ENCODE peak calls at places on chromosome 14, in four cellular contexts. M is mucosa of descending colon, J is HL-60, G is Peyer's patch. Q is an unnamed sample.

GRCh38 chr14:75522919-75523318 is 650 bp downstream of the BATF start:
- DNase-seq in G (no peak), J (no peak), M (no peak), Q (no peak)

GRCh38 chr14:75982724-75983358 is 1.0 kb upstream of the TGFB3 start:
- DNase-seq in M (peak), G (peak), J (peak), Q (no peak)

GRCh38 chr14:52080817-52081755 is 12.2 kb upstream of the NID2 start:
- DNase-seq in J (no peak), M (no peak), G (no peak), Q (no peak)

GRCh38 chr14:78448483-78449094 is 278.4 kb downstream of the NRXN3 start:
- DNase-seq in J (peak), M (peak), G (peak), Q (peak)

GRCh38 chr14:75267141-75267601 is 11.5 kb upstream of the FOS start:
- DNase-seq in M (no peak), J (no peak), G (no peak), Q (no peak)

GRCh38 chr14:54797556-54797955 is 105.1 kb downstream of the GCH1 start:
- DNase-seq in J (no peak), M (no peak), G (no peak), Q (no peak)

GRCh38 chr14:59464651-59465569 is at the start of gene GPR135:
- DNase-seq in M (peak), J (no peak), G (peak), Q (peak)

GRCh38 chr14:84804498-84805294 is 725.2 kb upstream of the FLRT2 start:
- DNase-seq in J (no peak), M (no peak), G (no peak), Q (no peak)

GRCh38 chr14:49971156-49972141 is 78.6 kb downstream of the ARF6 start:
- DNase-seq in J (peak), M (peak), G (peak), Q (no peak)

GRCh38 chr14:49882826-49883694 is 9.8 kb upstream of the ARF6 start:
- DNase-seq in M (peak), G (no peak), J (no peak), Q (no peak)

GRCh38 chr14:92973798-92974372 is 50.9 kb downstream of the CHGA start:
- DNase-seq in J (no peak), M (no peak), G (no peak), Q (no peak)

GRCh38 chr14:56194062-56194461 is 75.9 kb downstream of the PELI2 start:
- DNase-seq in G (no peak), J (no peak), M (no peak), Q (no peak)

GRCh38 chr14:104799657-104800599 is 973 bp upstream of the ZBTB42 start:
- DNase-seq in G (peak), M (peak), J (peak), Q (peak)
- TF ChIP-seq CTCF in G (peak), M (no peak), J (no peak), Q (no peak)

GRCh38 chr14:103385153-103385993 is at the start of gene MARK3:
- DNase-seq in G (peak), J (peak), M (peak), Q (peak)
- TF ChIP-seq CTCF in G (peak), J (no peak), M (no peak), Q (no peak)

GRCh38 chr14:102509744-102510615 is at the start of gene ANKRD9:
- DNase-seq in M (peak), G (peak), J (peak), Q (peak)
- TF ChIP-seq CTCF in M (no peak), G (no peak), J (no peak), Q (no peak)

DNA sequence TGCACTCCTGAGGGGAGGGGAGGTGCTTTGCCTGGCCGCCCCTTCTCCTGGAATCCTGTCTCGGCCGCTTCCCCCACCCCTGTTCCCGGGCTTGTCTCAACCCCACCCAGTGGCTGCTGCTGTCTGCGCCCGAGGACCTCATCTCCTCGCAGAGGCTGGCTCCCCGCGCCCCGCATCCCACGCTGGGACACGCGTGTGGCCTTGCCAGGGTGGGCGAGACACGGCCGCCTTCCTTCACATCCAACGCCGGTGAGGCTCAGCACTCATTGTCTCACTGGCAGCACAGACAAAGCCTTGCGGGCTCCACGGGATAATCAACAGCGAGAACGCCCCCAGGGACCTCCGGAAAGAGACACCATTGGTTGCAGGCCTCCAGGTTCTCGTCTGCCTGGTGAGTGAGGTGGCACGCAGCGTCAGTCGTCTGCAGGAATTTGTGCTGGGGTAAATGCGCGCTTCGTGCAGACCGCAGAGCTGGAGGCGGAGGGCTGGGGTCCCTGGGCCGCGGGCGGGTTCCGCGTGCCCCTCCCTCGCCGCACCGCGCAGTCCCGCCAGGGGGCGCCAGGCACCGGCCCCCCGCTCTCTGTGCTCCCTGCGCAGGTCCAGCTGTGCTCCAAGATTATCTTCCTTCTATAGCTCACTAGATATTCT is 26.8 kb downstream of the CCDC177 start:
- DNase-seq in G (no peak), M (peak), J (no peak), Q (peak)
- TF ChIP-seq CTCF in G (no peak), M (no peak), J (no peak), Q (peak)

GRCh38 chr14:20412876-20413784 is at the start of gene TEP1:
- DNase-seq in M (peak), G (peak), J (peak), Q (peak)
- TF ChIP-seq CTCF in M (no peak), G (no peak), J (no peak), Q (no peak)

GRCh38 chr14:23017091-23017490 is 7.1 kb upstream of the C14orf93 start:
- DNase-seq in J (no peak), M (no peak), G (no peak), Q (no peak)

GRCh38 chr14:23015618-23016017 is 5.7 kb upstream of the C14orf93 start:
- DNase-seq in G (no peak), M (no peak), J (no peak), Q (no peak)

GRCh38 chr14:23009939-23010718 is at the start of gene C14orf93:
- DNase-seq in J (peak), M (peak), G (peak), Q (peak)

GRCh38 chr14:23009483-23009938 is 432 bp downstream of the C14orf93 start:
- DNase-seq in G (no peak), M (peak), J (peak), Q (no peak)

DNA sequence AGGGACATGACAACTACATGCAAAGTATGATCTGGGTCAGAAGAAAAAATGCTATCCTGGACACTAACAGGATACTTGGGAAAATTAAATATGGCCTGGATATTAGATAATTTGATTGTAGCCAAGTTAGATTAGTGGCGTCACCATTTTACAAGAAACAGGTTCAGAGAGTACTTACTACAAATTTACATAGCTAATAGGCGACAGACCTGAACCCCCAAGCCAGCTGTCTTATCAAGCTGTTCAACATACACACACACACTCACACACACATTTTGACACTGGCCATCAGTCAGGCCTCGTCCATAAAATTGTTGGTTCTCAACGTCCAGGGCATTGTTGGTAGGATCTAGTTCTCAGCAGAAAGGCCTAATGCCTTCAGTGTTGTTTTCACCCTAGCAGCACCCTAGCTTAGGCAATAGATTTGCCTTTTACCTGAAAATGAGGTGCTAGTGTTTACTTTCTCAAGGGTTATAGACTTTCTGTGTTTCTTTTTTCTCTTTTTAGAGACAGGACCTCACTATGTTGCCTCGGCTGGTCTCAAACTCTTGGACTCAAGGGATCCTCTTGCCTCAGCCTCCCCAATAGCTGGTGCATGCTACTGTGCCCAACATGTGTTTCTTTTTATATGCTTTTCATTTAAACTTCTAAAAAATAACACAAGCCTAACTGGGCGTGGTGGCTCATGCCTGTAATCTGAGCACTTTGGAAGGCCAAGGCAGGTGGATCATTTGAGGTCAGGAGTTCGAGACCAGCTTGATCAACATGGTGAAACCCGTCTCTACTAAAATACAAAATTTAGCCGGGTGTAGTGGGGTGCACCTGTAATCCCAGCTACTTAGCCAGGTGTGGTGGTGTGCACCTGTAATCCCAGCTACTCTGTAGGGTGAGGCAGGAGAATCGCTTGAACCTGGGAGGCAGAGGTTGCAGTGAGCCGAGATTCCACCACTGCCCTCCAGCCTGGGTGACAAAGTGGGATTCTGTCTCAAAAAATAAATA is 3.4 kb upstream of the C14orf93 start:
- DNase-seq in M (no peak), G (no peak), J (no peak), Q (peak)
- TF ChIP-seq CTCF in M (no peak), G (no peak), J (no peak), Q (no peak)

DNA sequence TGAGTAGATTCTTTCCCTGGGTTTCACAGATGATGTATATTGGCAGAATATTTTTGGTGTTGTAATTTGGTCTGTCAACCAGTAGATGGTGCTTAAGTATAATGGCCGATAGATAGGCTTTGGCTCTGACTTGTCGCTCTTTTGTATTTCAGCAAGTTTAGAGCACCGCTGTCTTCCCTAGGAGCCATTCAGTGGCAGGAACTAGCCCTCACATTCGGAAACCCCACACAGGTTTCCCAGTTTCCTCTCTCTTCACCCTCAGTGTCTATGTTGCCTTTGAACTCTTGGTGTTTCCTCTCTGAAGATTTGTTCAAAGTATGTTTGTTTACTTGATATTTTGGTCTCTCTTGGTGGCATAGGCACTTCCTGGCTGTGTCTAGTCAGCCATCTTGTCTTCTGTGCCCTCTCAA is 102.2 kb downstream of the GPHN start:
- DNase-seq in G (no peak), J (no peak), M (no peak), Q (no peak)
- TF ChIP-seq CTCF in G (no peak), J (no peak), M (no peak), Q (peak)